ENCODE peak calls at places on chromosomes 3 and 15, in four cellular contexts. U, M, Z and L are unnamed samples.
A peak's percentile ranks its signal among the peaks of the same experiment; 100 is the strongest.

GRCh38 chr3:145191543-145191942 is 969.4 kb downstream of the PLOD2 start:
- DNase-seq in U (peak; percentile 15), M (no peak), Z (no peak), L (no peak)

GRCh38 chr15:66472176-66472999 is 25.2 kb downstream of the SNAPC5 start:
- DNase-seq in U (no peak), M (no peak), Z (peak; percentile 36), L (peak; percentile 9)

GRCh38 chr3:145857956-145858355 is 303.0 kb downstream of the PLOD2 start:
- DNase-seq in U (peak; percentile 77), M (no peak), Z (no peak), L (no peak)

GRCh38 chr3:42541079-42541478 is 38.6 kb downstream of the VIPR1 start:
- DNase-seq in U (no peak), M (no peak), Z (no peak), L (no peak)

GRCh38 chr15:44716983-44717602 is 5.8 kb downstream of the B2M start:
- DNase-seq in U (no peak), M (no peak), Z (no peak), L (no peak)

GRCh38 chr3:30607032-30607833 is 832 bp downstream of the TGFBR2 start:
- DNase-seq in U (peak; percentile 50), M (no peak), Z (no peak), L (no peak)

GRCh38 chr15:57444877-57445513 is 68.7 kb downstream of the CGNL1 start:
- DNase-seq in U (no peak), M (no peak), Z (peak; percentile 26), L (peak; percentile 18)

GRCh38 chr3:16013563-16013962 is 160.9 kb upstream of the GALNT15 start:
- DNase-seq in U (peak; percentile 6), M (no peak), Z (peak; percentile 55), L (no peak)

GRCh38 chr3:46930176-46930944 is 46.2 kb downstream of the CCDC12 start:
- DNase-seq in U (no peak), M (no peak), Z (no peak), L (no peak)

GRCh38 chr15:43208052-43209002 is 12.5 kb downstream of the EPB42 start:
- DNase-seq in U (no peak), M (no peak), Z (no peak), L (no peak)

GRCh38 chr3:26984601-26985000 is 362.0 kb downstream of the LRRC3B start:
- DNase-seq in U (no peak), M (no peak), Z (no peak), L (no peak)

GRCh38 chr3:24881239-24881638 is 386.6 kb upstream of the THRB start:
- DNase-seq in U (no peak), M (no peak), Z (no peak), L (no peak)

GRCh38 chr3:74648102-74648501 is 33.6 kb upstream of the CNTN3 start:
- DNase-seq in U (no peak), M (no peak), Z (no peak), L (no peak)

GRCh38 chr15:47283231-47283630 is 434.1 kb upstream of the SEMA6D start:
- DNase-seq in U (no peak), M (no peak), Z (no peak), L (no peak)

GRCh38 chr15:60026555-60026954 is 22.4 kb downstream of the FOXB1 start:
- DNase-seq in U (no peak), M (no peak), Z (no peak), L (no peak)

GRCh38 chr3:171460226-171461086 is at the start of gene TNIK:
- DNase-seq in U (peak; percentile 90), M (peak; percentile 76), Z (peak; percentile 79), L (peak; percentile 84)

GRCh38 chr3:41330465-41330864 is 131.2 kb downstream of the CTNNB1 start:
- DNase-seq in U (no peak), M (no peak), Z (peak; percentile 84), L (no peak)

GRCh38 chr15:44554934-44555723 is 18.2 kb downstream of the EIF3J start:
- DNase-seq in U (no peak), M (no peak), Z (no peak), L (no peak)

GRCh38 chr15:33780011-33780768 is 188.1 kb upstream of the CHRM5 start:
- DNase-seq in U (no peak), M (no peak), Z (no peak), L (no peak)

GRCh38 chr15:78018968-78019644 is 58.4 kb downstream of the TBC1D2B start:
- DNase-seq in U (no peak), M (no peak), Z (no peak), L (no peak)

GRCh38 chr3:178826437-178827010 is 245.1 kb downstream of the ZMAT3 start:
- DNase-seq in U (no peak), M (no peak), Z (no peak), L (no peak)

GRCh38 chr3:14379842-14380241 is 22.6 kb upstream of the SLC6A6 start:
- DNase-seq in U (peak; percentile 49), M (no peak), Z (no peak), L (no peak)

GRCh38 chr3:194851941-194852340 is 166.3 kb downstream of the FAM43A start:
- DNase-seq in U (no peak), M (no peak), Z (no peak), L (no peak)

GRCh38 chr15:31257286-31257685 is 69.3 kb upstream of the KLF13 start:
- DNase-seq in U (no peak), M (no peak), Z (no peak), L (no peak)

GRCh38 chr15:98547255-98547654 is 101.1 kb upstream of the IGF1R start:
- DNase-seq in U (no peak), M (no peak), Z (no peak), L (no peak)

GRCh38 chr15:63553388-63553791 is 43.8 kb upstream of the FBXL22 start:
- DNase-seq in U (peak; percentile 92), M (peak; percentile 83), Z (peak; percentile 97), L (peak; percentile 91)

GRCh38 chr3:155420869-155421486 is 127.5 kb upstream of the STRIT1 start:
- DNase-seq in U (no peak), M (no peak), Z (no peak), L (no peak)
- TF ChIP-seq CTCF in U (no peak), M (no peak), Z (no peak), L (no peak)

DNA sequence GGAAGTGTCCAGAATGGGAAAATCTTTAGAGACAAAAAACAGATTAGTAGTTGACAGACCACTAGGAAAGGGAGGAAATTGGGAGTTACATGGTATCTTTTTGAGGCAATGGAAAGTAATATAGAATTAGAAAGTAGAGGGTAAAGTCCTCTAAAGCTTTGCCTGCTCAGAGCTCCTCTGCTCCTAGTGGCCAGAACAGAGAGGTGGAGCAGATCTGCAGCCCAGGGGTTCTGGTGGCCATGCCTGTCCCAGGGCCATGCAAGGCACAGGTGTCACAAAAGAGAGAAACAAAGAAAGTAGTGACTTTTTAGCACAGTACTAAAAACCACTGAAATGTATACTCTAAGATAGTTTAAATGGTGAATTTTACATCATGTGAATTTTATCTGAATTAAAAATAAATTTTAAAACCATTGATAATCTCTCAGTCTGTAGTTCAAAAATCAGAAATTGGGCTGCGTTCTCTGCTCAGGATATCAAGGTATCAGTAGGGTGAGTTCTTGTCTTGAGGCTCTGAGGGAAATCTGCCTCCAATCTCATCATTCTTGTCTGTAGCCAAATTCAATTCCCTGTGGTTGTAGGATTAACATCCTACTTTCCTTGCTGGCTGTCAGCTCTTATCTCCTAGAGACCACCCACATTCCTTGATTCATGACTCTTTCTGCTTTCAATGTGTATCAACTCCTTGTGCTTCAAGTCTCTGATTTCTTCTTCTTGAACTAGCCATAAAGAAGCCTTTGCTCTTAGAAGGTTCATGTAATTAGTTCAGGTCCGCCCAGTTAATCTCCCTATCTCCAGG is 23.6 kb downstream of the PYGO1 start:
- DNase-seq in U (no peak), M (no peak), Z (no peak), L (no peak)
- TF ChIP-seq CTCF in U (no peak), M (no peak), Z (peak; percentile 15), L (no peak)

GRCh38 chr3:129123314-129124060 is 1.9 kb upstream of the RAB43 start:
- DNase-seq in U (peak; percentile 56), M (no peak), Z (peak; percentile 21), L (peak; percentile 16)
- TF ChIP-seq CTCF in U (no peak), M (no peak), Z (no peak), L (no peak)

DNA sequence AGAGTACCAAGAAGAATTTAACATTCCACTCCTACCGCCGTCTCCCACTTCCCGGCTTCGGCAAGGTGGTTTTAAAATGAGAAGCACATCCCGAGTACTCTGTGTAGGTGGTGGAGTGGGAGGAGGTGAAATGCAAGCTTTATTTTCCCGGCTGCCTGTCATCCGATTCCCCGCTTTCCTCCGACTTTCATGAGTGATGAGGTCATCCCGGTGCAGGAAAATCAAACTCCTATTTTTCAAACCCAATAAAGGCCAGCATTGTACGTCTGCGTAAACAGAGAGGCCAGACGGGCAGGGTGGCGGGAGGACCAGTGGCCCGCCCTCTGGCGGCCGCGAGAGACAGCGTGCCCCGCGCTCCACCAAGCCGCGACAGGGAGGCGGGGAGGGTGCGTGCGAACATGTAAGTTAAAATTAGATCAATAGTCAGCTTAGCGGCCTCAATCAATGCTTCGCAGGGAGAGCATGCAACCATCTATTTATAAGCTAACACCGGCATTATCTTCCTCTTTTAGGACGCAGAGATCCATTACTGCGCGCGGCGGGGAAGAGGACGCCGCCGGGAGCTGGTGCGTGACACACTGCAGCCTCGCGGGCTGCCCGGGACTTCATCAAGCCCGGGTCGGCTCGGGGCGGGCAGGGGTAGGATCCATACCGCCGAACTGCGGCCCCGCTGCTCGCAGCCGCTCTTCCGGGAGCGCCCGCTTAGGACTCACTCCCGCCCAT is 163.3 kb downstream of the CD47 start:
- DNase-seq in U (peak; percentile 69), M (peak; percentile 18), Z (peak; percentile 75), L (peak; percentile 56)
- TF ChIP-seq CTCF in U (peak; percentile 78), M (peak; percentile 93), Z (peak; percentile 68), L (peak; percentile 95)

GRCh38 chr3:21216598-21216997 is 534.4 kb downstream of the ZNF385D start:
- DNase-seq in U (peak; percentile 22), M (no peak), Z (peak; percentile 25), L (peak; percentile 21)
- TF ChIP-seq CTCF in U (no peak), M (peak; percentile 25), Z (peak; percentile 39), L (peak; percentile 72)

GRCh38 chr3:38281895-38282686 is at the start of gene SLC22A14:
- DNase-seq in U (peak; percentile 58), M (no peak), Z (no peak), L (no peak)
- TF ChIP-seq CTCF in U (no peak), M (peak; percentile 15), Z (no peak), L (peak; percentile 38)